ENCODE peak calls at places on chromosomes 5 and 9, in seven cellular contexts. X is GM06990, L is AG04450, D is AG09309, T is heart left ventricle, P is K562, J is gastrocnemius medialis. Q is an unnamed sample.

GRCh38 chr9:82513242-82513750 is 524.7 kb downstream of the SPATA31D1 start:
- DNase-seq in X (no peak), L (peak; percentile 55), D (no peak), T (peak; percentile 5), P (no peak), J (no peak), Q (no peak)

GRCh38 chr5:36200513-36200912 is 41.2 kb downstream of the NADK2 start:
- DNase-seq in X (no peak), L (no peak), D (no peak), T (no peak), P (peak; percentile 22), J (no peak), Q (no peak)

GRCh38 chr9:34686732-34687131 is 4.3 kb downstream of the CCL19 start:
- DNase-seq in X (no peak), L (no peak), D (no peak), T (no peak), P (no peak), J (no peak), Q (no peak)

GRCh38 chr5:95815143-95815729 is 7.3 kb downstream of the GLRX start:
- DNase-seq in X (no peak), L (no peak), D (no peak), T (no peak), P (no peak), J (no peak), Q (no peak)

GRCh38 chr5:124735169-124735858 is 11.1 kb downstream of the ZNF608 start:
- DNase-seq in X (no peak), L (no peak), D (peak; percentile 89), T (no peak), P (peak; percentile 42), J (no peak), Q (no peak)

GRCh38 chr5:172453986-172454354 is 355 bp downstream of the SH3PXD2B start:
- DNase-seq in X (peak; percentile 14), L (no peak), D (no peak), T (peak; percentile 61), P (peak; percentile 38), J (no peak), Q (peak; percentile 44)

GRCh38 chr9:130539473-130540223 is 39.7 kb upstream of the FUBP3 start:
- DNase-seq in X (no peak), L (no peak), D (peak; percentile 43), T (no peak), P (no peak), J (no peak), Q (no peak)

GRCh38 chr5:108507631-108508030 is 125.7 kb upstream of the FBXL17 start:
- DNase-seq in X (no peak), L (no peak), D (no peak), T (no peak), P (no peak), J (no peak), Q (no peak)

DNA sequence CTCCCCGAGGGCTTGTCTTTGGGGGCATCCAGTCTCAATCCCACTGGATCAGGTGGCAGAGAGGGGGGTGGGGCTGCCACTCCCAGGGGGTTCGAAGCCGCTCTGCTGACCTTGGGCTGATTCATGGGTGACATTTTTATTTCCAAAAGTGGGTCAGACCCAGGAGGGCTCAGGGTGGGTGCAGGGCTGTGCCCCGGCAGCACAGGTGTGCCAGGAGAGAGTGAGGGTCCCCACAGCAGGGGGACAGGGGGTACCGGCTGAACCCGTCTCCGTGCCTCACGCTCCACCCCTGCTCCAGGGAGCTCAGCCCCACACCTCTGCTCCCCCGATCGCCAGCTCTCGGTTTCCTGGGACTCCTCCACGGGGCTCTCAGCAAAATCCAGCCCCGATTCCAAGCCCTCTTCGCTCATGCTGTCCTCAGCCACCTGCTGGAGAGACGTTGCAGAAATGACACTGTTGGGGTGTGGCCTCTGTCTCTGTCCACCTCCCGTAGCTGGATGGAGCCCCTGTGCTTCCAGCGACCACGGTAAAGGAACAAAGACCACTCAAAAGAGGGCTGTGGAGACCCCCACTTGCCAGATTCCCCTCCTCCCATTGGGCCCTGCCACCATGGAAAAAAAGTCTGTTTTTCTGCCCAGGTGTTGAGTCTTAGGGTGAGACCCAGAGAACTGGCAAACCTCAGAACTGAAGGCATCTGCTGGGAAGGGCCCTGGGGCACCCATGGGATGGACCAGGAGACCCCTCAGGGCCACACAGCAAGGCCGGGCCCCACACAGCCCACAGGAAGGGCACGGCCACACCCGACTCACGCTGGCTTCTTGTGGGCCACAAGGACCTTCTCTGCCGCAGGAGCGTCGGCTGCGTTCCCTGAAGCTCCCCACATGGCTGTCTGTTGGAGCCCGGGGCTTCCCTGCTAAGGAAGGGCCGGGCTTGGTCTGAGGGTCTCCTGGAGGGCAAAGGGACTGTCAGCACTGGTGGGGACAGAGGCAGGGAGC is 10.6 kb upstream of the QSOX2 start:
- DNase-seq in X (no peak), L (no peak), D (no peak), T (no peak), P (peak; percentile 65), J (no peak), Q (no peak)
- TF ChIP-seq CTCF in X (peak; percentile 23), L (peak; percentile 3), D (peak; percentile 3), T (no peak), P (peak; percentile 65), J (no peak), Q (no peak)

DNA sequence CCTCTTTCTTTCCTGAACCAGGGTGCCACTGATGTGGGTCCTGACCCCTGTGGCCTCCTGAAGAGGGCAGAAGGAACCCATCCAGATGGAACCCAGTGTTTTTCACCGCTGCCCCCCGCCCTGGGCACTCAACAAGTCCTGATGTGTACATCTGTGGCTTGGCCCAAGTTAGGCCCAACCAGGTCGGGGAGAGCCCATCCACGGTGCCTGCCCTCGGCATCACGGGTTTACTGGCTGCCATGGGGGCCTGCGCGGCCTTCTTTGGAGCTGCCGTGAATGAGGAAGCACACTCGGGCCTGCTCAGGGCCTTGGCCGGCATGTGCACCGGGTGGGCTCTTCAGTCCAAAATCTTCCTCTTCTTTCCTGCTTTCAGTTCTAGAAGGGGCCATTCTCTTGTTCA is 5.8 kb downstream of the ECSCR start:
- DNase-seq in X (no peak), L (no peak), D (no peak), T (no peak), P (no peak), J (no peak), Q (no peak)
- TF ChIP-seq CTCF in X (no peak), L (no peak), D (no peak), T (no peak), P (no peak), J (no peak), Q (no peak)

GRCh38 chr9:72443855-72444254 is 77.6 kb upstream of the TMC1 start:
- DNase-seq in X (peak; percentile 60), L (no peak), D (no peak), T (peak; percentile 8), P (no peak), J (no peak), Q (no peak)
- TF ChIP-seq CTCF in X (peak; percentile 27), L (no peak), D (no peak), T (no peak), P (no peak), J (no peak), Q (no peak)

GRCh38 chr5:149829954-149830353 is 99.8 kb downstream of the PPARGC1B start:
- DNase-seq in X (no peak), L (no peak), D (no peak), T (no peak), P (peak; percentile 53), J (no peak), Q (no peak)
- TF ChIP-seq CTCF in X (peak; percentile 27), L (peak; percentile 39), D (no peak), T (peak; percentile 20), P (no peak), J (no peak), Q (no peak)

GRCh38 chr9:137683307-137683864 is 64.6 kb downstream of the EHMT1 start:
- DNase-seq in X (no peak), L (no peak), D (no peak), T (no peak), P (no peak), J (no peak), Q (no peak)

GRCh38 chr9:137682431-137682991 is 63.7 kb downstream of the EHMT1 start:
- DNase-seq in X (no peak), L (no peak), D (no peak), T (no peak), P (no peak), J (no peak), Q (no peak)

GRCh38 chr9:137688261-137688660 is 69.5 kb downstream of the EHMT1 start:
- DNase-seq in X (no peak), L (no peak), D (no peak), T (no peak), P (no peak), J (no peak), Q (no peak)

GRCh38 chr9:137685886-137686420 is 67.1 kb downstream of the EHMT1 start:
- DNase-seq in X (no peak), L (no peak), D (no peak), T (no peak), P (no peak), J (no peak), Q (no peak)

DNA sequence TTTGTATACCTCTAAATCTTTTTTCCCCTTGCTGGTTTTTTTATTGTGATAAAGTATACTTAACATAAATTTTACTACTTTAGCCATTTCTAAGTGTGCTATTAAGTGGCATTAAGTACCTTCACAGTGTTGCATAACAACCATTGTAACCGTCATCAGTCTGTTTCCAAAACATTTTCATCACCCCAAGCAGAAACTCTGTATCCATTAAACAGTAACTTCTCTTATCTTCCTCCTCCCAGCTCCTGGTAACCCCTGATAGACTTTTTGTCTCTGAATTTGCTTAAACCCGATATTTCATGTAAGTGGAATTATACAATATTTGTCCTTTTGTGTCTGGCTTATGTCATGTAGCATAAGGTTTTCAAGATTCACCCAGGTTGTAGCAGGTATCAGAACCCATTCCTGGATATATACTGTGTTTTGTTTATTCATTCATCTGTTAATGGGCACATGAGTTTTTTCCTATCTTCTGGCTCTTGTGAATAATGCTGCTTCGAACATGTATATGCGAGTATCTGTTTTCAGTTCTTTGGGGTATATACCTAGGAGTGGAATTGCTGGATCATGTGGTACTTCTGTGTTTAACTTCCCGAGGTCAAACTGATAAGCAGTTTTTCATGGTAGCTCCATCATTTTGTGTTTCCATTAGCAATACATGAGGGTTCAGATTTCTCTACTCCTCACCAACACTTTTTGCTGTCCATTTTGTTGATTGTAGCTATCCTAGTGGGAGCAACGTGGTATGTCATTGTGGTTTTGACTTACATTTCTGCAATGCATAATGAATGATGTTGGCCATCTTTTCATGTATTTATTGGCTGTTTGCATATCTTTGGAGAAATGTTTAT is 66.5 kb downstream of the EHMT1 start:
- DNase-seq in X (no peak), L (peak; percentile 49), D (peak; percentile 56), T (no peak), P (peak; percentile 38), J (no peak), Q (no peak)
- TF ChIP-seq CTCF in X (no peak), L (peak; percentile 26), D (peak; percentile 6), T (no peak), P (no peak), J (no peak), Q (no peak)

Q was measured in mesothelial cell of epicardium.